ENCODE peak calls at places on chromosomes 7 and 10, in seven cellular contexts. F, C, S, D, I, O and K are unnamed samples.

GRCh38 chr10:50216894-50217293 is 34.4 kb downstream of the ASAH2 start:
- DNase-seq in I (no peak), O (no peak), S (no peak), C (peak; percentile 10), D (no peak), F (peak; percentile 22), K (peak; percentile 16)

GRCh38 chr7:158588085-158588877 is 658 bp upstream of the PTPRN2 start:
- DNase-seq in F (no peak), D (no peak), I (peak; percentile 57), C (no peak), S (no peak), O (no peak), K (no peak)

GRCh38 chr7:81594767-81595166 is 175.1 kb downstream of the HGF start:
- DNase-seq in I (no peak), S (no peak), D (no peak), O (peak; percentile 16), F (no peak), C (peak; percentile 40), K (peak; percentile 77)

GRCh38 chr10:63528084-63528744 is 7.0 kb downstream of the REEP3 start:
- DNase-seq in F (no peak), C (no peak), D (no peak), O (no peak), S (no peak), I (no peak), K (no peak)

GRCh38 chr7:125563964-125564529 is 634.4 kb upstream of the POT1 start:
- DNase-seq in F (no peak), C (no peak), O (no peak), S (no peak), I (no peak), D (no peak), K (no peak)

GRCh38 chr7:20114463-20114862 is 102.7 kb downstream of the MACC1 start:
- DNase-seq in C (no peak), I (no peak), S (peak; percentile 72), D (no peak), O (no peak), F (peak; percentile 43), K (peak; percentile 2)

GRCh38 chr10:10658157-10658556 is 359.5 kb upstream of the CELF2 start:
- DNase-seq in S (no peak), D (no peak), F (peak; percentile 15), I (no peak), O (no peak), C (peak; percentile 43), K (peak; percentile 50)

GRCh38 chr7:37730489-37730888 is 46.9 kb downstream of the GPR141 start:
- DNase-seq in D (no peak), C (no peak), S (no peak), F (no peak), O (no peak), I (no peak), K (no peak)

GRCh38 chr7:107579881-107580715 is at the start of gene BCAP29:
- DNase-seq in S (peak; percentile 87), F (no peak), C (peak; percentile 25), I (peak; percentile 84), O (peak; percentile 84), D (peak; percentile 89), K (peak; percentile 86)
- TF ChIP-seq CTCF in S (no peak), F (no peak), C (peak; percentile 9), I (no peak), O (peak; percentile 65), D (peak; percentile 22), K (no peak)

GRCh38 chr10:36023939-36024338 is 381.8 kb upstream of the FZD8 start:
- DNase-seq in I (no peak), D (peak; percentile 67), F (no peak), S (no peak), C (peak; percentile 79), O (no peak), K (peak; percentile 9)
- H3K4me3 ChIP-seq in I (no peak overlapping the region), D (no peak overlapping the region), F (no peak overlapping the region), S (no peak overlapping the region), C (no peak overlapping the region), O (no peak overlapping the region), K (no peak overlapping the region)

GRCh38 chr7:29035044-29035740 is 77.1 kb upstream of the TRIL start:
- DNase-seq in S (peak; percentile 28), O (no peak), F (no peak), I (no peak), C (peak; percentile 58), D (no peak), K (peak; percentile 72)
- TF ChIP-seq CTCF in S (no peak), O (no peak), F (no peak), I (no peak), C (no peak), D (no peak), K (no peak)

GRCh38 chr7:2554654-2555053 is 670 bp downstream of the BRAT1 start:
- DNase-seq in O (no peak), I (peak; percentile 63), D (no peak), F (no peak), C (no peak), S (peak; percentile 31), K (no peak)
- H3K4me3 ChIP-seq in O (peak overlapping the region; percentile 95), I (peak overlapping the region; percentile 72), D (peak overlapping the region; percentile 75), F (peak overlapping the region; percentile 75), C (peak overlapping the region; percentile 81), S (peak overlapping the region; percentile 67), K (peak overlapping the region; percentile 77)

GRCh38 chr7:143261901-143262300 is 1.3 kb upstream of the GSTK1 start:
- DNase-seq in F (no peak), D (no peak), O (no peak), I (no peak), S (no peak), C (no peak), K (no peak)

GRCh38 chr7:143258830-143259229 is 4.4 kb upstream of the GSTK1 start:
- DNase-seq in O (no peak), C (peak; percentile 20), F (no peak), I (no peak), S (peak; percentile 69), D (no peak), K (no peak)

GRCh38 chr7:143259765-143260164 is 3.5 kb upstream of the GSTK1 start:
- DNase-seq in I (no peak), O (no peak), S (no peak), C (no peak), D (no peak), F (no peak), K (no peak)

GRCh38 chr7:143265017-143265693 is 1.9 kb downstream of the GSTK1 start:
- DNase-seq in C (no peak), O (peak; percentile 17), D (no peak), I (no peak), F (no peak), S (no peak), K (no peak)

GRCh38 chr7:143263266-143264195 is at the start of gene GSTK1:
- DNase-seq in F (no peak), O (peak; percentile 90), S (peak; percentile 85), I (peak; percentile 90), D (peak; percentile 90), C (peak; percentile 54), K (peak; percentile 62)
- TF ChIP-seq CTCF in F (no peak), O (no peak), S (no peak), I (no peak), D (no peak), C (no peak), K (no peak)

GRCh38 chr10:131590567-131590966 is 279.0 kb upstream of the TCERG1L start:
- DNase-seq in S (no peak), I (no peak), O (no peak), C (no peak), D (no peak), F (no peak), K (no peak)

GRCh38 chr10:131588704-131589220 is 277.2 kb upstream of the TCERG1L start:
- DNase-seq in O (no peak), D (no peak), I (no peak), S (no peak), F (no peak), C (no peak), K (no peak)

GRCh38 chr10:131586958-131587357 is 275.4 kb upstream of the TCERG1L start:
- DNase-seq in C (no peak), F (no peak), O (no peak), S (no peak), D (no peak), I (no peak), K (no peak)

GRCh38 chr10:131587976-131588680 is 276.6 kb upstream of the TCERG1L start:
- DNase-seq in F (no peak), D (no peak), C (no peak), I (no peak), S (no peak), O (no peak), K (no peak)

GRCh38 chr10:131591936-131592335 is 280.4 kb upstream of the TCERG1L start:
- DNase-seq in S (no peak), O (no peak), C (no peak), F (peak; percentile 5), I (no peak), D (no peak), K (no peak)
- H3K4me3 ChIP-seq in S (no peak overlapping the region), O (no peak overlapping the region), C (no peak overlapping the region), F (no peak overlapping the region), I (no peak overlapping the region), D (no peak overlapping the region), K (no peak overlapping the region)

GRCh38 chr10:7014721-7015120 is 396.1 kb downstream of the SFMBT2 start:
- DNase-seq in F (no peak), O (no peak), C (no peak), D (no peak), I (no peak), S (no peak), K (no peak)

GRCh38 chr10:7011994-7012393 is 398.8 kb downstream of the SFMBT2 start:
- DNase-seq in C (no peak), S (no peak), O (no peak), I (no peak), D (no peak), F (no peak), K (no peak)

DNA sequence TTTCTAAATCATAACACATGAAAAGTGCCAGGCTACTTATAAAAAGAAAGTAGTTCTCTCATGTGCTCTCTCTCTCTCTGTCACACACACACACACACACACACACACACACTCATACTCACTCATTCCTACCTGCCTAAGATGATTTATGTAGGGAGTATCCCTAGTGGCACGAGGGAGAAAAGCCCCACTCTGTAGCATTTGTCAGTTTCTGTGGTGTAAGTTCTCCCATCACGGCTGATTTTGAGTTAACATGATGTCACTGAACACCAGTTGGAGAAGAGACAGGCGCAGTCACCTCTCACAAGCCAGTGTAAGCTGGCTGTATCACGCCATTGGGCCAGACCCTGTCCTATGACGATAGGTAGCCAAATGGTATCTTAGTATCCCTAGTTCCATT is 395.4 kb downstream of the SFMBT2 start:
- DNase-seq in S (no peak), D (no peak), O (no peak), I (no peak), F (no peak), C (no peak), K (no peak)
- TF ChIP-seq CTCF in S (no peak), D (no peak), O (no peak), I (no peak), F (no peak), C (no peak), K (no peak)